ENCODE peak calls at places on chromosomes 2 and 18, in seven cellular contexts. K is NCI-H345, A is GM10248, T is iris pigment epithelial cell, B is H7, Q is tibial nerve, L is left cardiac atrium. P is an unnamed sample.

GRCh38 chr2:109349555-109350430 is 220.8 kb downstream of the SH3RF3 start:
- DNase-seq in K (no peak), A (no peak), T (no peak), B (peak; percentile 69), Q (no peak), L (no peak), P (no peak)

GRCh38 chr18:62999921-63000320 is 284.6 kb downstream of the PHLPP1 start:
- DNase-seq in K (no peak), A (no peak), T (no peak), B (no peak), Q (no peak), L (no peak), P (no peak)

GRCh38 chr2:60529111-60529510 is 24.3 kb downstream of the BCL11A start:
- DNase-seq in K (no peak), A (no peak), T (no peak), B (no peak), Q (no peak), L (no peak), P (no peak)

GRCh38 chr2:69916151-69916550 is 1.2 kb downstream of the MXD1 start:
- DNase-seq in K (no peak), A (no peak), T (no peak), B (no peak), Q (no peak), L (no peak), P (no peak)

GRCh38 chr2:127035212-127035611 is 71.7 kb downstream of the BIN1 start:
- DNase-seq in K (no peak), A (no peak), T (no peak), B (peak; percentile 54), Q (no peak), L (no peak), P (no peak)

GRCh38 chr2:9388102-9388735 is 35.1 kb downstream of the ITGB1BP1 start:
- DNase-seq in K (no peak), A (no peak), T (no peak), B (no peak), Q (no peak), L (no peak), P (no peak)

GRCh38 chr2:71693286-71694270 is 240.2 kb downstream of the DYSF start:
- DNase-seq in K (no peak), A (no peak), T (no peak), B (no peak), Q (no peak), L (no peak), P (no peak)

GRCh38 chr2:72325592-72326422 is 178.1 kb upstream of the CYP26B1 start:
- DNase-seq in K (no peak), A (peak; percentile 10), T (peak; percentile 11), B (peak; percentile 15), Q (no peak), L (peak; percentile 20), P (no peak)

GRCh38 chr2:161250864-161251436 is 57.3 kb upstream of the PSMD14 start:
- DNase-seq in K (peak; percentile 78), A (peak; percentile 38), T (peak; percentile 53), B (peak; percentile 68), Q (no peak), L (no peak), P (no peak)

GRCh38 chr2:116761864-116762263 is 1052.6 kb upstream of the DDX18 start:
- DNase-seq in K (no peak), A (no peak), T (no peak), B (no peak), Q (no peak), L (no peak), P (no peak)

GRCh38 chr18:55549474-55550104 is 38.4 kb downstream of the TCF4 start:
- DNase-seq in K (no peak), A (no peak), T (no peak), B (no peak), Q (no peak), L (no peak), P (no peak)

GRCh38 chr2:85813978-85814801 is 60.4 kb downstream of the ATOH8 start:
- DNase-seq in K (peak; percentile 79), A (peak; percentile 89), T (peak; percentile 81), B (peak; percentile 90), Q (peak; percentile 98), L (peak; percentile 91), P (peak; percentile 45)

GRCh38 chr2:173590278-173590811 is 235.7 kb downstream of the CDCA7 start:
- DNase-seq in K (peak; percentile 94), A (no peak), T (peak; percentile 91), B (no peak), Q (peak; percentile 13), L (peak; percentile 78), P (no peak)

GRCh38 chr2:27889774-27890145 is 427 bp downstream of the RBKS start:
- DNase-seq in K (peak; percentile 46), A (no peak), T (no peak), B (no peak), Q (no peak), L (peak; percentile 30), P (no peak)

GRCh38 chr18:42131044-42131939 is 176.3 kb downstream of the PIK3C3 start:
- DNase-seq in K (peak; percentile 10), A (no peak), T (no peak), B (no peak), Q (no peak), L (no peak), P (no peak)

GRCh38 chr2:119005081-119005480 is 63.1 kb downstream of the MARCO start:
- DNase-seq in K (no peak), A (no peak), T (no peak), B (no peak), Q (no peak), L (no peak), P (no peak)

GRCh38 chr2:232966122-232966521 is 46.9 kb downstream of the NGEF start:
- DNase-seq in K (no peak), A (no peak), T (no peak), B (no peak), Q (no peak), L (no peak), P (no peak)

GRCh38 chr2:190693533-190694226 is 44.8 kb downstream of the NAB1 start:
- DNase-seq in K (no peak), A (no peak), T (no peak), B (no peak), Q (no peak), L (no peak), P (no peak)

P was measured in GOT3.